ENCODE peak calls at places on chromosomes 2 and 18, in seven cellular contexts. One of them, this sample, is unnamed.

GRCh38 chr2:237791977-237792727 is 6.4 kb upstream of the RBM44 start:
- DNase-seq in naive thymus-derived CD4-positive, alpha-beta T cell: no peak
- DNase-seq in NT2/D1: peak; percentile 25
- DNase-seq in aorta: no peak
- DNase-seq in IMR-90: peak; percentile 5
- DNase-seq in K562: no peak
- DNase-seq in psoas muscle: no peak
- DNase-seq in this sample: peak; percentile 17

GRCh38 chr2:190511104-190511503 is 23.4 kb downstream of the NEMP2 start:
- DNase-seq in IMR-90: peak; percentile 57
- DNase-seq in psoas muscle: no peak
- DNase-seq in NT2/D1: no peak
- DNase-seq in K562: no peak
- DNase-seq in aorta: no peak
- DNase-seq in naive thymus-derived CD4-positive, alpha-beta T cell: no peak
- DNase-seq in this sample: peak; percentile 36

GRCh38 chr2:127614731-127615130 is 31.2 kb upstream of the GPR17 start:
- DNase-seq in naive thymus-derived CD4-positive, alpha-beta T cell: no peak
- DNase-seq in IMR-90: peak; percentile 13
- DNase-seq in K562: no peak
- DNase-seq in NT2/D1: no peak
- DNase-seq in psoas muscle: no peak
- DNase-seq in aorta: no peak
- DNase-seq in this sample: no peak

GRCh38 chr2:200252661-200253067 is 53.8 kb upstream of the SPATS2L start:
- DNase-seq in psoas muscle: no peak
- DNase-seq in aorta: no peak
- DNase-seq in naive thymus-derived CD4-positive, alpha-beta T cell: no peak
- DNase-seq in K562: no peak
- DNase-seq in NT2/D1: no peak
- DNase-seq in IMR-90: peak; percentile 93
- DNase-seq in this sample: no peak

GRCh38 chr2:208046686-208047085 is 21.4 kb upstream of the PLEKHM3 start:
- DNase-seq in NT2/D1: no peak
- DNase-seq in psoas muscle: no peak
- DNase-seq in IMR-90: peak; percentile 53
- DNase-seq in K562: no peak
- DNase-seq in aorta: no peak
- DNase-seq in naive thymus-derived CD4-positive, alpha-beta T cell: no peak
- DNase-seq in this sample: no peak

GRCh38 chr2:191202209-191202721 is 42.9 kb upstream of the MYO1B start:
- DNase-seq in NT2/D1: no peak
- DNase-seq in psoas muscle: no peak
- DNase-seq in aorta: no peak
- DNase-seq in IMR-90: peak; percentile 89
- DNase-seq in K562: no peak
- DNase-seq in naive thymus-derived CD4-positive, alpha-beta T cell: no peak
- DNase-seq in this sample: peak; percentile 62

GRCh38 chr2:120852200-120852815 is 116.6 kb downstream of the GLI2 start:
- DNase-seq in psoas muscle: no peak
- DNase-seq in aorta: peak; percentile 24
- DNase-seq in K562: no peak
- DNase-seq in naive thymus-derived CD4-positive, alpha-beta T cell: no peak
- DNase-seq in NT2/D1: no peak
- DNase-seq in IMR-90: no peak
- DNase-seq in this sample: no peak

GRCh38 chr2:197011777-197012641 is 85.5 kb upstream of the PGAP1 start:
- DNase-seq in psoas muscle: no peak
- DNase-seq in naive thymus-derived CD4-positive, alpha-beta T cell: peak; percentile 38
- DNase-seq in K562: peak; percentile 22
- DNase-seq in aorta: no peak
- DNase-seq in NT2/D1: no peak
- DNase-seq in IMR-90: peak; percentile 53
- DNase-seq in this sample: peak; percentile 83

GRCh38 chr2:63050186-63050915 is at the start of gene OTX1:
- DNase-seq in aorta: no peak
- DNase-seq in psoas muscle: peak; percentile 56
- DNase-seq in naive thymus-derived CD4-positive, alpha-beta T cell: no peak
- DNase-seq in NT2/D1: no peak
- DNase-seq in IMR-90: peak; percentile 21
- DNase-seq in K562: peak; percentile 96
- DNase-seq in this sample: peak; percentile 90

GRCh38 chr2:117470311-117471095 is 344.0 kb upstream of the DDX18 start:
- DNase-seq in NT2/D1: peak; percentile 67
- DNase-seq in psoas muscle: no peak
- DNase-seq in naive thymus-derived CD4-positive, alpha-beta T cell: no peak
- DNase-seq in IMR-90: no peak
- DNase-seq in K562: peak; percentile 36
- DNase-seq in aorta: no peak
- DNase-seq in this sample: peak; percentile 63

GRCh38 chr2:108936868-108937265 is 52.2 kb downstream of the EDAR start:
- DNase-seq in IMR-90: no peak
- DNase-seq in aorta: no peak
- DNase-seq in psoas muscle: no peak
- DNase-seq in K562: no peak
- DNase-seq in naive thymus-derived CD4-positive, alpha-beta T cell: no peak
- DNase-seq in NT2/D1: no peak
- DNase-seq in this sample: no peak

GRCh38 chr18:61574665-61575064 is 241.4 kb downstream of the CDH20 start:
- DNase-seq in NT2/D1: no peak
- DNase-seq in naive thymus-derived CD4-positive, alpha-beta T cell: no peak
- DNase-seq in K562: no peak
- DNase-seq in aorta: no peak
- DNase-seq in IMR-90: peak; percentile 28
- DNase-seq in psoas muscle: no peak
- DNase-seq in this sample: no peak

DNA sequence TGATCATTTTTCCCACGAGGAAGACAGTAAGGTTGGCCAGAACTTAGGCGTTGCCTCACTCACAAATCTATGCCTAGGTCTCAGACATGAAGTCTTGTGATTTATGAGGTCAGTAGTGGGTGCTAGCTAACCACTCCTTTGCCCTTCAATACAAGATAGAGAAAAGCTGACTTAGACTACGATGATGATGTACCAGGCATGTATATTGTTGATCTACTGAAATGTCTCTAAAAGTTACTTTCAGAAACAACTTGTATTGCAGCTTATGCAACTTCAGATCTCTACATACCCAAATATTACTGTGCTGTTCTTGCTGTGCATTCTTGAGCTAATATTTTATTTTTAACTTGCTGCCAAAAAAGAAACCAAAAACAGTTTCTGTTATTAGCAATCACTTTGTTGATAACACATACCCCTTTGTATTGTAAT is 30.6 kb downstream of the MAPRE2 start:
- DNase-seq in naive thymus-derived CD4-positive, alpha-beta T cell: no peak
- DNase-seq in NT2/D1: no peak
- DNase-seq in K562: no peak
- DNase-seq in psoas muscle: no peak
- DNase-seq in IMR-90: no peak
- DNase-seq in aorta: no peak
- DNase-seq in this sample: no peak
- H3K27me3 ChIP-seq in naive thymus-derived CD4-positive, alpha-beta T cell: no peaks in the 10 kb centered on the region
- H3K27me3 ChIP-seq in NT2/D1: no peaks in the 10 kb centered on the region
- H3K27me3 ChIP-seq in K562: no peaks in the 10 kb centered on the region
- H3K27me3 ChIP-seq in psoas muscle: no peaks in the 10 kb centered on the region
- H3K27me3 ChIP-seq in IMR-90: no peaks in the 10 kb centered on the region
- H3K27me3 ChIP-seq in aorta: no peaks in the 10 kb centered on the region
- H3K27me3 ChIP-seq in this sample: no peaks in the 10 kb centered on the region

GRCh38 chr2:172098287-172098649 is 4.4 kb downstream of the DLX2 start:
- DNase-seq in IMR-90: no peak
- DNase-seq in NT2/D1: no peak
- DNase-seq in K562: no peak
- DNase-seq in naive thymus-derived CD4-positive, alpha-beta T cell: no peak
- DNase-seq in aorta: no peak
- DNase-seq in psoas muscle: no peak
- DNase-seq in this sample: peak; percentile 40
- H3K27me3 ChIP-seq in IMR-90: peaks cover 18% of the 10 kb centered on the region
- H3K27me3 ChIP-seq in NT2/D1: peaks cover 97% of the 10 kb centered on the region
- H3K27me3 ChIP-seq in K562: no peaks in the 10 kb centered on the region
- H3K27me3 ChIP-seq in naive thymus-derived CD4-positive, alpha-beta T cell: peaks cover 81% of the 10 kb centered on the region
- H3K27me3 ChIP-seq in aorta: peaks cover 3% of the 10 kb centered on the region
- H3K27me3 ChIP-seq in psoas muscle: peaks cover 100% of the 10 kb centered on the region
- H3K27me3 ChIP-seq in this sample: no peaks in the 10 kb centered on the region

DNA sequence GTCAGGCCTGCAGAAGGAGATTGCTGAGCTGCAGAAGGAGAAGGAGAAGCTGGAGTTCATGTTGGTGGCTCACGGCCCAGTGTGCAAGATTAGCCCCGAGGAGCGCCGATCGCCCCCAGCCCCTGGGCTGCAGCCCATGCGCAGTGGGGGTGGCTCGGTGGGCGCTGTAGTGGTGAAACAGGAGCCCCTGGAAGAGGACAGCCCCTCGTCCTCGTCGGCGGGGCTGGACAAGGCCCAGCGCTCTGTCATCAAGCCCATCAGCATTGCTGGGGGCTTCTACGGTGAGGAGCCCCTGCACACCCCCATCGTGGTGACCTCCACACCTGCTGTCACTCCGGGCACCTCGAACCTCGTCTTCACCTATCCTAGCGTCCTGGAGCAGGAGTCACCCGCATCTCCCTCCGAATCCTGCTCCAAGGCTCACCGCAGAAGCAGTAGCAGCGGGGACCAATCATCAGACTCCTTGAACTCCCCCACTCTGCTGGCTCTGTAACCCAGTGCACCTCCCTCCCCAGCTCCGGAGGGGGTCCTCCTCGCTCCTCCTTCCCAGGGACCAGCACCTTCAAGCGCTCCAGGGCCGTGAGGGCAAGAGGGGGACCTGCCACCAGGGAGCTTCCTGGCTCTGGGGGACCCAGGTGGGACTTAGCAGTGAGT is 19.4 kb downstream of the FOSL2 start:
- DNase-seq in IMR-90: no peak
- DNase-seq in K562: no peak
- DNase-seq in aorta: no peak
- DNase-seq in NT2/D1: no peak
- DNase-seq in naive thymus-derived CD4-positive, alpha-beta T cell: no peak
- DNase-seq in psoas muscle: no peak
- DNase-seq in this sample: no peak
- H3K27me3 ChIP-seq in IMR-90: no peaks in the 10 kb centered on the region
- H3K27me3 ChIP-seq in K562: peaks cover 6% of the 10 kb centered on the region
- H3K27me3 ChIP-seq in aorta: no peaks in the 10 kb centered on the region
- H3K27me3 ChIP-seq in NT2/D1: no peaks in the 10 kb centered on the region
- H3K27me3 ChIP-seq in naive thymus-derived CD4-positive, alpha-beta T cell: no peaks in the 10 kb centered on the region
- H3K27me3 ChIP-seq in psoas muscle: no peaks in the 10 kb centered on the region
- H3K27me3 ChIP-seq in this sample: no peaks in the 10 kb centered on the region

DNA sequence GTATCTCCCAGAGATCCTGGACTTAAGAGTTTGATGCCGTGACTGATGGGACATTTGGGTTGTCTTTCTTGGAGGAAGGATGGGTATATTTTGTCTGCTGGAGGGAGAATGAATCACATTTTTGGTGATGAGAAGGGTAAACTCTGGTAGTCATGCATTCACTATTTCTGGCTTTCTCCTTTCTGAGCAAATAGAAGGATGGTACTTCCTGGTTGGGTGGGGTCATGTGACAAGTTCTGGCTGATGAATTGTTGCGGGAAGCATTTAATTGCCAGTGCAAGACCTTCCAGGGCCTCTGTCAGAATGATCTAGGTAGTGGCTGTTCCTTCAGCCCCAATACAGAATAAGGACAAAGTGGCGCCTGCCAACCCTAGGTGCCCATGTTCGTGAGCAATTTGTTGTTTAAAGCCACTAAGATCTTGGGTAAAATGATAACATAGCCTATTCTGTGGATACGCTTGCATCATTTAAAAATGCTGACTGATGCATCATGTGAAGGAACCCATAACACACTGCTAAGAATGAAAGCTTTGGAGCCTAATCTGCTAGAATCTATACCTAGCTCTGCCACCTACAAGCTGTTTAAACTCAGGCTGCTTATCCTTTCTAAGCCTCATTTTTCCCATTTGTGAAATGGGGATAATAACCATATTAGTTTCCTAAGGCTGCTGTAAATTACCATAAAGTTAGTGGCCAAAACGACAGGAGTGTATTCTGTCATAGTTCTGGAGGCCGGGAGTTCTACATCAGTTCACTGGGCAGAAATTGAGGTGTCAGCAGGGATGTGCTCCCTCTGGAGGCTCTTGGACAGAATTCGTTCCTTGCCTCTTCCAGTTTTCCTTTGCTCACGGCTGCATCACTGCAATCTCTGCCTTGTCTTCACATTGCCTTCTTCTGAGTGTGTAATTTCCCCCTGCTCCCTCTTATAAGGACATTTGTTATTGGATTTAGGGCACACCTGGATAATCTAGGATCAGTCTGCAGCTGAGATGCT is 281.3 kb downstream of the AGPS start:
- DNase-seq in naive thymus-derived CD4-positive, alpha-beta T cell: no peak
- DNase-seq in psoas muscle: no peak
- DNase-seq in NT2/D1: no peak
- DNase-seq in IMR-90: no peak
- DNase-seq in K562: no peak
- DNase-seq in aorta: no peak
- DNase-seq in this sample: peak; percentile 43
- H3K27me3 ChIP-seq in naive thymus-derived CD4-positive, alpha-beta T cell: no peaks in the 10 kb centered on the region
- H3K27me3 ChIP-seq in psoas muscle: no peaks in the 10 kb centered on the region
- H3K27me3 ChIP-seq in NT2/D1: no peaks in the 10 kb centered on the region
- H3K27me3 ChIP-seq in IMR-90: no peaks in the 10 kb centered on the region
- H3K27me3 ChIP-seq in K562: no peaks in the 10 kb centered on the region
- H3K27me3 ChIP-seq in aorta: peaks cover 6% of the 10 kb centered on the region
- H3K27me3 ChIP-seq in this sample: no peaks in the 10 kb centered on the region

GRCh38 chr18:78107363-78107762 is 857.7 kb downstream of the GALR1 start:
- DNase-seq in psoas muscle: no peak
- DNase-seq in aorta: no peak
- DNase-seq in IMR-90: no peak
- DNase-seq in K562: no peak
- DNase-seq in NT2/D1: no peak
- DNase-seq in naive thymus-derived CD4-positive, alpha-beta T cell: no peak
- DNase-seq in this sample: no peak
- H3K27me3 ChIP-seq in psoas muscle: no peaks in the 10 kb centered on the region
- H3K27me3 ChIP-seq in aorta: no peaks in the 10 kb centered on the region
- H3K27me3 ChIP-seq in IMR-90: no peaks in the 10 kb centered on the region
- H3K27me3 ChIP-seq in K562: no peaks in the 10 kb centered on the region
- H3K27me3 ChIP-seq in NT2/D1: peaks cover 7% of the 10 kb centered on the region
- H3K27me3 ChIP-seq in naive thymus-derived CD4-positive, alpha-beta T cell: no peaks in the 10 kb centered on the region
- H3K27me3 ChIP-seq in this sample: no peaks in the 10 kb centered on the region

GRCh38 chr2:73282924-73283544 is 1.2 kb downstream of the FBXO41 start:
- DNase-seq in NT2/D1: no peak
- DNase-seq in IMR-90: no peak
- DNase-seq in psoas muscle: no peak
- DNase-seq in K562: no peak
- DNase-seq in aorta: no peak
- DNase-seq in naive thymus-derived CD4-positive, alpha-beta T cell: no peak
- DNase-seq in this sample: no peak

GRCh38 chr2:73285162-73285739 is 973 bp upstream of the FBXO41 start:
- DNase-seq in NT2/D1: no peak
- DNase-seq in K562: no peak
- DNase-seq in naive thymus-derived CD4-positive, alpha-beta T cell: no peak
- DNase-seq in aorta: no peak
- DNase-seq in IMR-90: no peak
- DNase-seq in psoas muscle: no peak
- DNase-seq in this sample: no peak

GRCh38 chr2:73284296-73285161 is at the start of gene FBXO41:
- DNase-seq in K562: peak; percentile 88
- DNase-seq in NT2/D1: no peak
- DNase-seq in aorta: no peak
- DNase-seq in psoas muscle: peak; percentile 35
- DNase-seq in IMR-90: peak; percentile 17
- DNase-seq in naive thymus-derived CD4-positive, alpha-beta T cell: peak; percentile 60
- DNase-seq in this sample: peak; percentile 66

GRCh38 chr2:73286134-73286533 is 1.9 kb upstream of the FBXO41 start:
- DNase-seq in IMR-90: no peak
- DNase-seq in aorta: no peak
- DNase-seq in naive thymus-derived CD4-positive, alpha-beta T cell: no peak
- DNase-seq in K562: no peak
- DNase-seq in NT2/D1: no peak
- DNase-seq in psoas muscle: no peak
- DNase-seq in this sample: no peak

GRCh38 chr2:73283545-73284295 is 558 bp downstream of the FBXO41 start:
- DNase-seq in naive thymus-derived CD4-positive, alpha-beta T cell: no peak
- DNase-seq in psoas muscle: no peak
- DNase-seq in NT2/D1: no peak
- DNase-seq in IMR-90: no peak
- DNase-seq in aorta: no peak
- DNase-seq in K562: peak; percentile 53
- DNase-seq in this sample: peak; percentile 16
- H3K27me3 ChIP-seq in naive thymus-derived CD4-positive, alpha-beta T cell: no peaks in the 10 kb centered on the region
- H3K27me3 ChIP-seq in psoas muscle: peaks cover 27% of the 10 kb centered on the region
- H3K27me3 ChIP-seq in NT2/D1: peaks cover 50% of the 10 kb centered on the region
- H3K27me3 ChIP-seq in IMR-90: peaks cover 12% of the 10 kb centered on the region
- H3K27me3 ChIP-seq in aorta: no peaks in the 10 kb centered on the region
- H3K27me3 ChIP-seq in K562: no peaks in the 10 kb centered on the region
- H3K27me3 ChIP-seq in this sample: peaks cover 3% of the 10 kb centered on the region